ENCODE peak calls at places on chromosome 13, in five cellular contexts. S, F, Y, Z and U are unnamed samples.

GRCh38 chr13:22740264-22740663 is 440.5 kb upstream of the SGCG start:
- DNase-seq in S (peak), Y (no peak), F (no peak), Z (no peak), U (no peak)

GRCh38 chr13:84137292-84137691 is 255.0 kb upstream of the SLITRK1 start:
- DNase-seq in F (no peak), S (no peak), Y (no peak), Z (no peak), U (no peak)

GRCh38 chr13:44930907-44931676 is 58.2 kb downstream of the NUFIP1 start:
- DNase-seq in F (no peak), Y (no peak), Z (no peak), S (no peak), U (no peak)

GRCh38 chr13:48853381-48854102 is 122.2 kb upstream of the FNDC3A start:
- DNase-seq in F (no peak), S (no peak), Y (no peak), Z (no peak), U (no peak)

GRCh38 chr13:109700176-109700575 is 86.2 kb downstream of the IRS2 start:
- DNase-seq in Y (peak), S (peak), Z (no peak), F (no peak), U (peak)

GRCh38 chr13:24226762-24227161 is 66.2 kb downstream of the SPATA13 start:
- DNase-seq in S (no peak), F (no peak), Z (no peak), Y (no peak), U (no peak)

GRCh38 chr13:34124912-34125311 is 307.0 kb downstream of the RFC3 start:
- DNase-seq in Z (no peak), S (peak), Y (no peak), F (no peak), U (no peak)

GRCh38 chr13:72221276-72221962 is 354.4 kb upstream of the DACH1 start:
- DNase-seq in S (peak), F (no peak), Z (no peak), Y (no peak), U (peak)

DNA sequence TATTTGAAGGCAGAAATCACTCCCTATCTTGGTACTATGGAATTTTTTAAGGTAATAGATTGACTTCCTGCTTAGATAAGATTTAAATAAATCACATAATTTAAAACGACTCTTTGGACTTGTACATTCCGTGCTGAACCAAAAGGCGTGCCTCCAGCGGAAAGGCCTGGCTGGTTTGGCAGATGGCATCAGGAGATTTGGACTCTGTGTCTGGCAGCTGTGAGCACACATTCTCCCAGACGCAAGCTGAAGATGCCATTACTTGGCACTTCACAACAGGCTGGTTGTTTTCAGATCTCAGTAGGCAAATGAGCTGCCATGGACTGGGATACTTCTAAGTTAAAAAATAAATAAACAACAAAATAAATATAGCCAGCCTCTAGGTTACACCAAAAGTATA is 104.5 kb upstream of the SLC15A1 start:
- DNase-seq in Y (no peak), Z (no peak), S (no peak), F (no peak), U (no peak)
- TF ChIP-seq POLR2A in Y (no peak), Z (no peak), S (no peak), F (no peak), U (no peak)

GRCh38 chr13:41013834-41014233 is 5.3 kb downstream of the ELF1 start:
- DNase-seq in Z (no peak), S (no peak), Y (no peak), F (no peak), U (no peak)

GRCh38 chr13:41012536-41012935 is 6.6 kb downstream of the ELF1 start:
- DNase-seq in Z (no peak), F (no peak), S (no peak), Y (no peak), U (no peak)

GRCh38 chr13:41008349-41008980 is 10.7 kb downstream of the ELF1 start:
- DNase-seq in Y (no peak), F (no peak), Z (no peak), S (peak), U (no peak)

GRCh38 chr13:41007359-41008118 is 11.6 kb downstream of the ELF1 start:
- DNase-seq in F (no peak), S (no peak), Y (no peak), Z (no peak), U (no peak)

DNA sequence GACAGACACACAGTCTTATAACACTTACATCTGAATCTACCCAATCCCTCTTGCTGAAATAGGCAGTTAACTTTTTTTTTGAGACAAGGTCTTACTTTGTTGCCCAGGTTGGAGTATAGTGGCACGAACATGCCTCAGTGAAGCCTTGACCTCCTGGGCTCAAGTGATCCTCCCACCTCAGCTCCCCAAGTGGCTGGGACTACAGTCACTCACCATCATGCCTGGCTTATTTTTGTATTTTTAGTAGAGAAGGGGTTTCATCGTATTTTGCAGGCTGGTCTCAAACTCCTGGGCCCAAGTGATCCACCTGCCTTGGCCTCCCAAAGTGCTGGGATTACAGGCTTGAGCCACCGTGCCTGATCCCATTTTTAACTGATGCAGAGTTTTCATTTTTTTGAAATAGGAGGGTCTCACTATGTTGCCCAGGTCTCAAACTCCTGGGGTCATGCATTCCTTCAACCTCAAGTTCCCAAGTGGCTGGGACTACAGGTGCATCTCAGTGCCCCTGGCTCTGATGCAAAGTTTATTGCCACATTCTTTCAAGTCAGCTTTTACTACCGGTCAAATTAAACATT is 7.6 kb downstream of the ELF1 start:
- DNase-seq in F (no peak), S (no peak), Z (no peak), Y (no peak), U (no peak)
- H3K4me3 ChIP-seq in F (no peak), S (no peak), Z (no peak), Y (no peak), U (no peak)

GRCh38 chr13:39815345-39816111 is 160.1 kb downstream of the COG6 start:
- DNase-seq in Z (no peak), S (no peak), F (no peak), Y (no peak), U (no peak)

GRCh38 chr13:39811051-39811450 is 155.6 kb downstream of the COG6 start:
- DNase-seq in Z (no peak), F (no peak), Y (no peak), S (no peak), U (no peak)

GRCh38 chr13:39811696-39812095 is 156.2 kb downstream of the COG6 start:
- DNase-seq in S (no peak), Z (no peak), F (no peak), Y (no peak), U (no peak)

GRCh38 chr13:39809466-39809865 is 154.0 kb downstream of the COG6 start:
- DNase-seq in Z (no peak), F (no peak), S (no peak), Y (no peak), U (no peak)

GRCh38 chr13:39810091-39810877 is 154.8 kb downstream of the COG6 start:
- DNase-seq in Y (no peak), S (no peak), F (no peak), Z (no peak), U (no peak)
- TF ChIP-seq CTCF in Y (no peak), S (no peak), F (no peak), Z (no peak), U (no peak)

GRCh38 chr13:113862766-113863510 is 938 bp downstream of the GAS6 start:
- DNase-seq in Z (no peak), Y (no peak), F (peak), S (no peak), U (peak)
- TF ChIP-seq POLR2A in Z (no peak), Y (no peak), F (no peak), S (no peak), U (no peak)